ENCODE peak calls at places on chromosomes 11 and 22, in six cellular contexts. One of them, this sample, is unnamed.

GRCh38 chr22:37318255-37319109 is 36.2 kb downstream of the CYTH4 start:
- DNase-seq in gastrocnemius medialis: no peak
- DNase-seq in sciatic nerve: no peak
- DNase-seq in K562: no peak
- DNase-seq in endodermal cell: no peak
- DNase-seq in RCC 7860: no peak
- DNase-seq in this sample: no peak

GRCh38 chr11:75801362-75802021 is 13.5 kb upstream of the UVRAG start:
- DNase-seq in sciatic nerve: no peak
- DNase-seq in endodermal cell: peak
- DNase-seq in RCC 7860: no peak
- DNase-seq in gastrocnemius medialis: peak
- DNase-seq in K562: no peak
- DNase-seq in this sample: no peak

GRCh38 chr11:44162004-44162403 is 66.5 kb downstream of the EXT2 start:
- DNase-seq in endodermal cell: no peak
- DNase-seq in sciatic nerve: no peak
- DNase-seq in K562: no peak
- DNase-seq in gastrocnemius medialis: no peak
- DNase-seq in RCC 7860: no peak
- DNase-seq in this sample: no peak

GRCh38 chr11:118217575-118217974 is 7.2 kb downstream of the JAML start:
- DNase-seq in sciatic nerve: no peak
- DNase-seq in K562: no peak
- DNase-seq in RCC 7860: no peak
- DNase-seq in endodermal cell: no peak
- DNase-seq in gastrocnemius medialis: no peak
- DNase-seq in this sample: no peak

GRCh38 chr11:36027731-36028130 is 83.9 kb downstream of the LDLRAD3 start:
- DNase-seq in sciatic nerve: no peak
- DNase-seq in K562: no peak
- DNase-seq in RCC 7860: no peak
- DNase-seq in endodermal cell: no peak
- DNase-seq in gastrocnemius medialis: no peak
- DNase-seq in this sample: no peak

GRCh38 chr11:3802016-3802790 is 4.8 kb upstream of the NUP98 start:
- DNase-seq in endodermal cell: no peak
- DNase-seq in sciatic nerve: no peak
- DNase-seq in K562: no peak
- DNase-seq in gastrocnemius medialis: no peak
- DNase-seq in RCC 7860: peak
- DNase-seq in this sample: no peak

GRCh38 chr11:14347494-14347893 is 11.5 kb downstream of the RRAS2 start:
- DNase-seq in gastrocnemius medialis: no peak
- DNase-seq in K562: no peak
- DNase-seq in RCC 7860: no peak
- DNase-seq in endodermal cell: no peak
- DNase-seq in sciatic nerve: no peak
- DNase-seq in this sample: no peak

GRCh38 chr22:41742918-41743317 is 43.6 kb downstream of the MEI1 start:
- DNase-seq in RCC 7860: no peak
- DNase-seq in gastrocnemius medialis: no peak
- DNase-seq in K562: no peak
- DNase-seq in sciatic nerve: no peak
- DNase-seq in endodermal cell: peak
- DNase-seq in this sample: no peak

GRCh38 chr11:126391970-126392637 is 36.6 kb downstream of the ST3GAL4 start:
- DNase-seq in gastrocnemius medialis: no peak
- DNase-seq in sciatic nerve: no peak
- DNase-seq in RCC 7860: no peak
- DNase-seq in K562: peak
- DNase-seq in endodermal cell: peak
- DNase-seq in this sample: no peak